ENCODE peak calls at places on chromosomes 13 and 19, in nine cellular contexts. Z is RWPE1; A is upper lobe of right lung; W is activated CD4-positive, alpha-beta T cell treated with anti-CD3 and anti-CD28 coated beads for 4 hours; N is frontal cortex; I is PC-9; R is Calu3; D is amniotic stem cell; V is GDM1. Y is an unnamed sample.

GRCh38 chr13:97629601-97630272 is 195.8 kb downstream of the RAP2A start:
- DNase-seq in Z (no peak), A (peak; percentile 64), W (no peak), N (no peak), I (no peak), R (no peak), D (no peak), V (no peak), Y (no peak)

GRCh38 chr13:84672616-84673015 is 790.3 kb upstream of the SLITRK1 start:
- DNase-seq in Z (no peak), A (no peak), W (no peak), N (no peak), I (no peak), R (no peak), D (no peak), V (no peak), Y (no peak)

GRCh38 chr13:65882810-65883209 is 1347.3 kb downstream of the PCDH9 start:
- DNase-seq in Z (no peak), A (no peak), W (no peak), N (no peak), I (no peak), R (no peak), D (no peak), V (no peak), Y (no peak)

GRCh38 chr19:40705950-40706619 is 10.6 kb downstream of the COQ8B start:
- DNase-seq in Z (no peak), A (no peak), W (no peak), N (no peak), I (no peak), R (no peak), D (no peak), V (no peak), Y (no peak)

GRCh38 chr13:105611424-105611823 is 924.0 kb downstream of the EFNB2 start:
- DNase-seq in Z (peak; percentile 45), A (no peak), W (no peak), N (no peak), I (peak; percentile 37), R (no peak), D (no peak), V (no peak), Y (no peak)

GRCh38 chr19:28481674-28482073 is 731.3 kb downstream of the UQCRFS1 start:
- DNase-seq in Z (no peak), A (no peak), W (no peak), N (no peak), I (no peak), R (no peak), D (no peak), V (no peak), Y (no peak)

GRCh38 chr13:110944121-110944967 is 29.5 kb upstream of the ANKRD10 start:
- DNase-seq in Z (peak; percentile 20), A (no peak), W (peak; percentile 13), N (no peak), I (peak; percentile 33), R (peak; percentile 28), D (no peak), V (peak; percentile 27), Y (peak; percentile 57)

GRCh38 chr19:2391118-2391725 is 31.2 kb downstream of the TMPRSS9 start:
- DNase-seq in Z (peak; percentile 44), A (no peak), W (peak; percentile 34), N (peak; percentile 68), I (no peak), R (peak; percentile 30), D (peak; percentile 62), V (peak; percentile 42), Y (peak; percentile 60)

GRCh38 chr13:110468986-110469495 is 92.5 kb downstream of the RAB20 start:
- DNase-seq in Z (no peak), A (no peak), W (no peak), N (no peak), I (no peak), R (no peak), D (no peak), V (no peak), Y (no peak)

GRCh38 chr19:18389736-18390074 is 3.7 kb downstream of the GDF15 start:
- DNase-seq in Z (no peak), A (no peak), W (no peak), N (no peak), I (no peak), R (no peak), D (no peak), V (no peak), Y (no peak)

Y was measured in HL-60.